ENCODE peak calls at places on chromosomes 16 and 17, in ten cellular contexts. H is transverse colon, P is erythroblast, Z is stomach, I is A549, T is H1, X is lower leg skin, W is breast epithelium, C is body of pancreas, G is GM12891. V is an unnamed sample.

GRCh38 chr16:59114790-59115189 is 380.7 kb upstream of the GOT2 start:
- DNase-seq in H (no peak), P (no peak), Z (no peak), I (peak), T (no peak), X (no peak), W (no peak), C (no peak), G (no peak), V (no peak)

GRCh38 chr16:88764913-88765349 is 20.1 kb downstream of the PIEZO1 start:
- DNase-seq in H (no peak), P (no peak), Z (no peak), I (no peak), T (no peak), X (no peak), W (peak), C (peak), G (no peak), V (no peak)

GRCh38 chr16:10751291-10751697 is 7.7 kb downstream of the NUBP1 start:
- DNase-seq in H (no peak), P (no peak), Z (no peak), I (no peak), T (no peak), X (no peak), W (no peak), C (no peak), G (no peak), V (no peak)

GRCh38 chr17:41784207-41784744 is 2.2 kb downstream of the JUP start:
- DNase-seq in H (peak), P (peak), Z (peak), I (peak), T (no peak), X (no peak), W (peak), C (peak), G (no peak), V (peak)

GRCh38 chr16:50067290-50067853 is 1.6 kb downstream of the HEATR3 start:
- DNase-seq in H (no peak), P (peak), Z (no peak), I (peak), T (no peak), X (no peak), W (no peak), C (peak), G (peak), V (no peak)

GRCh38 chr16:1277945-1278282 is 22.0 kb downstream of the TPSD1 start:
- DNase-seq in H (no peak), P (no peak), Z (no peak), I (no peak), T (no peak), X (no peak), W (no peak), C (no peak), G (no peak), V (no peak)

GRCh38 chr16:28596840-28597691 is at the start of gene SULT1A2:
- DNase-seq in H (peak), P (no peak), Z (peak), I (no peak), T (no peak), X (no peak), W (peak), C (peak), G (no peak), V (no peak)

GRCh38 chr17:81179861-81180260 is 13.8 kb upstream of the AATK start:
- DNase-seq in H (no peak), P (no peak), Z (no peak), I (no peak), T (no peak), X (no peak), W (no peak), C (no peak), G (no peak), V (no peak)

GRCh38 chr17:18259621-18260331 is 686 bp upstream of the MIEF2 start:
- DNase-seq in H (no peak), P (no peak), Z (no peak), I (peak), T (no peak), X (no peak), W (no peak), C (no peak), G (no peak), V (no peak)

GRCh38 chr17:19270951-19271611 is 33.9 kb downstream of the EPN2 start:
- DNase-seq in H (no peak), P (peak), Z (no peak), I (no peak), T (no peak), X (no peak), W (no peak), C (no peak), G (no peak), V (peak)

GRCh38 chr17:82613283-82614094 is 34.8 kb downstream of the WDR45B start:
- DNase-seq in H (no peak), P (no peak), Z (no peak), I (no peak), T (no peak), X (no peak), W (no peak), C (no peak), G (no peak), V (peak)

GRCh38 chr17:7383742-7384488 is 3.0 kb downstream of the TNK1 start:
- DNase-seq in H (peak), P (peak), Z (peak), I (no peak), T (no peak), X (no peak), W (no peak), C (no peak), G (peak), V (no peak)

GRCh38 chr16:5581963-5582362 is 484.4 kb upstream of the EEF2KMT start:
- DNase-seq in H (no peak), P (no peak), Z (no peak), I (no peak), T (no peak), X (no peak), W (no peak), C (no peak), G (no peak), V (no peak)

GRCh38 chr17:39756376-39757079 is 18.8 kb downstream of the GRB7 start:
- DNase-seq in H (no peak), P (no peak), Z (no peak), I (no peak), T (no peak), X (peak), W (no peak), C (no peak), G (no peak), V (no peak)

GRCh38 chr16:86914850-86915717 is 336.7 kb downstream of the FOXL1 start:
- DNase-seq in H (no peak), P (no peak), Z (no peak), I (no peak), T (no peak), X (no peak), W (no peak), C (no peak), G (no peak), V (no peak)

GRCh38 chr16:53429221-53429943 is 4.9 kb upstream of the RBL2 start:
- DNase-seq in H (no peak), P (peak), Z (no peak), I (no peak), T (no peak), X (no peak), W (no peak), C (peak), G (no peak), V (no peak)

GRCh38 chr16:89738538-89739317 is 17.4 kb downstream of the ZNF276 start:
- DNase-seq in H (no peak), P (no peak), Z (no peak), I (no peak), T (no peak), X (no peak), W (no peak), C (no peak), G (no peak), V (no peak)

GRCh38 chr17:57774872-57775271 is 29.8 kb upstream of the CCDC182 start:
- DNase-seq in H (no peak), P (no peak), Z (no peak), I (no peak), T (no peak), X (peak), W (no peak), C (no peak), G (no peak), V (no peak)

GRCh38 chr16:4412159-4412558 is 4.2 kb downstream of the CORO7 start:
- DNase-seq in H (no peak), P (no peak), Z (no peak), I (no peak), T (no peak), X (no peak), W (no peak), C (no peak), G (no peak), V (no peak)
- TF ChIP-seq POLR2A in H (no peak), P (no peak), Z (no peak), I (no peak), T (no peak), X (no peak), W (no peak), C (no peak), G (no peak), V (no peak)

GRCh38 chr16:74984670-74985411 is at the start of gene WDR59:
- DNase-seq in H (peak), P (peak), Z (peak), I (peak), T (peak), X (peak), W (peak), C (peak), G (peak), V (peak)
- TF ChIP-seq POLR2A in H (peak), P (peak), Z (no peak), I (peak), T (peak), X (no peak), W (no peak), C (peak), G (no peak), V (no peak)

GRCh38 chr17:76568771-76569170 is 16.9 kb downstream of the ST6GALNAC2 start:
- DNase-seq in H (no peak), P (no peak), Z (no peak), I (no peak), T (no peak), X (no peak), W (no peak), C (no peak), G (no peak), V (no peak)

GRCh38 chr17:76567634-76568432 is 17.8 kb downstream of the ST6GALNAC2 start:
- DNase-seq in H (no peak), P (peak), Z (peak), I (no peak), T (no peak), X (no peak), W (no peak), C (peak), G (no peak), V (no peak)

GRCh38 chr17:76565728-76566612 is 19.7 kb downstream of the ST6GALNAC2 start:
- DNase-seq in H (no peak), P (no peak), Z (no peak), I (no peak), T (no peak), X (no peak), W (no peak), C (no peak), G (no peak), V (peak)

GRCh38 chr17:76566613-76566943 is 19.1 kb downstream of the ST6GALNAC2 start:
- DNase-seq in H (no peak), P (no peak), Z (no peak), I (no peak), T (no peak), X (no peak), W (no peak), C (no peak), G (no peak), V (no peak)

GRCh38 chr17:76566988-76567431 is 18.6 kb downstream of the ST6GALNAC2 start:
- DNase-seq in H (no peak), P (no peak), Z (no peak), I (no peak), T (no peak), X (no peak), W (no peak), C (no peak), G (no peak), V (no peak)
- TF ChIP-seq POLR2A in H (no peak), P (peak), Z (no peak), I (no peak), T (peak), X (no peak), W (no peak), C (no peak), G (no peak), V (no peak)

GRCh38 chr17:77320501-77321256 is 179.9 kb downstream of the SEC14L1 start:
- DNase-seq in H (peak), P (peak), Z (no peak), I (peak), T (no peak), X (peak), W (peak), C (no peak), G (no peak), V (peak)

GRCh38 chr17:77322284-77322533 is 181.4 kb downstream of the SEC14L1 start:
- DNase-seq in H (no peak), P (no peak), Z (no peak), I (no peak), T (no peak), X (no peak), W (no peak), C (no peak), G (no peak), V (no peak)

GRCh38 chr17:77323413-77324171 is 182.8 kb downstream of the SEC14L1 start:
- DNase-seq in H (peak), P (no peak), Z (peak), I (peak), T (no peak), X (peak), W (peak), C (no peak), G (no peak), V (peak)

GRCh38 chr17:77324227-77324626 is 183.5 kb downstream of the SEC14L1 start:
- DNase-seq in H (no peak), P (no peak), Z (peak), I (no peak), T (no peak), X (peak), W (peak), C (no peak), G (no peak), V (no peak)

GRCh38 chr17:77322534-77323412 is 182.0 kb downstream of the SEC14L1 start:
- DNase-seq in H (peak), P (no peak), Z (peak), I (peak), T (no peak), X (peak), W (peak), C (peak), G (no peak), V (peak)
- TF ChIP-seq POLR2A in H (no peak), P (no peak), Z (no peak), I (peak), T (no peak), X (no peak), W (no peak), C (peak), G (no peak), V (no peak)

GRCh38 chr17:3754458-3755334 is 31.0 kb downstream of the HASPIN start:
- DNase-seq in H (peak), P (peak), Z (peak), I (peak), T (peak), X (peak), W (peak), C (peak), G (peak), V (no peak)
- TF ChIP-seq POLR2A in H (peak), P (no peak), Z (no peak), I (no peak), T (peak), X (no peak), W (no peak), C (peak), G (no peak), V (no peak)

DNA sequence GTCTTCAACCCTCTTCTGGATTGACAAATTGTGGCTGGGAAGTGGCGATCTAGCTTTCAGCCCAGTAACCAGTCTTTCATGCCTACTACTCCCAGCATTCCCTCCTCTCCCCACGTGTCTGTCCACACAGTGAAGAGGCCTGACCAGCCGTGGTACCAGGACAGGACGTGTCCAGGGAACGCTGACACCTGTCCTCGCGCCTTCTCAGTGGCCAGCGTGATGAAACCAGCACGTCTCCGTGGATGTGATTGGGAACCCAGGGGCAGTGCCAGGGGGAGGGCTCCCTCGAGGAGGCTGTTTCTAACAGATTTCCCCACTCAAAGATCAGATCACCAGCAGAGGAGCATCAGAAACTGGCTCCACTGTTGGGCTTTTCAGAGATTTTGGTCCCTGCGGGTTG is 69.1 kb downstream of the RPA1 start:
- DNase-seq in H (no peak), P (no peak), Z (no peak), I (no peak), T (no peak), X (no peak), W (no peak), C (no peak), G (no peak), V (no peak)
- TF ChIP-seq POLR2A in H (no peak), P (no peak), Z (no peak), I (no peak), T (no peak), X (no peak), W (no peak), C (no peak), G (no peak), V (no peak)

GRCh38 chr17:1197781-1198490 is 18.2 kb upstream of the ABR start:
- DNase-seq in H (peak), P (no peak), Z (peak), I (no peak), T (no peak), X (peak), W (no peak), C (peak), G (peak), V (peak)
- TF ChIP-seq POLR2A in H (no peak), P (no peak), Z (no peak), I (no peak), T (no peak), X (no peak), W (no peak), C (no peak), G (no peak), V (no peak)

GRCh38 chr16:74998481-74999207 is at the start of gene ZNRF1:
- DNase-seq in H (peak), P (peak), Z (peak), I (peak), T (peak), X (peak), W (peak), C (peak), G (peak), V (peak)
- TF ChIP-seq POLR2A in H (no peak), P (no peak), Z (no peak), I (peak), T (peak), X (no peak), W (no peak), C (no peak), G (no peak), V (no peak)

GRCh38 chr17:38739305-38739704 is 8.8 kb downstream of the PCGF2 start:
- DNase-seq in H (no peak), P (no peak), Z (no peak), I (no peak), T (no peak), X (no peak), W (no peak), C (no peak), G (no peak), V (no peak)

GRCh38 chr17:38738686-38739085 is 8.5 kb downstream of the CISD3 start:
- DNase-seq in H (no peak), P (no peak), Z (no peak), I (no peak), T (no peak), X (no peak), W (no peak), C (no peak), G (no peak), V (no peak)

GRCh38 chr17:38740806-38741205 is 7.3 kb downstream of the PCGF2 start:
- DNase-seq in H (no peak), P (no peak), Z (no peak), I (no peak), T (no peak), X (no peak), W (no peak), C (no peak), G (no peak), V (no peak)

GRCh38 chr17:38740016-38740415 is 8.1 kb downstream of the PCGF2 start:
- DNase-seq in H (no peak), P (no peak), Z (no peak), I (no peak), T (no peak), X (no peak), W (no peak), C (no peak), G (no peak), V (no peak)

DNA sequence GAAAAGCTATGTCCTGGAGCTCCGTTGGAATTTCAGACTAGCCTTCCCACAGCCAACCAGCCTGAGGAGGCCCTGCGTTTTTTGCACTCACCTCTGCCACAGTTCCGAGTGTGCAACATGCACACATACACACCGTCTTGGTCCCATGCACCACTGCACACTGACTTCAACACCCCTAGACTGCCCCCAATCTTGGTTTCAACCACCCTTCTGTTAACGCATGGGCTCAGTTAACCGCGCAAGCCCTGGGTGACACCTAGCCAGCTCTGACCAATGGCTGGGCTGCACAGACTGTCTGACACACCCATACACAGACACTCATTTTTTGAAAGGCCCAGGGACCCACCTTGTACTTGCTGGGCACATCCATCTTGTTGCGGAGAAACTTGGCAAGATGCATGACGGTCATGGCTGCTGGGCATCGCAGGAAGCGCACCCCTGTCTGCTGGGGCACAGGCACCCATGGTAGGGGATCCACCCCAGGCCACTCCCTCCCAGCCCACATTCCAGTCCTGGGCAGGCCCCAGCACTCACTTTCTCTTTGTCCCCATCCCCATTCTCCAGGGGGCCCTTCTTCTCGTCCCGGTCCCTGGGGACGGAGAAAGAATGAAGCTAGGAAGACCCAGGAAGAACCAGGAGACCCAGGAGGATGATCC is 8.0 kb downstream of the CISD3 start:
- DNase-seq in H (no peak), P (no peak), Z (no peak), I (no peak), T (no peak), X (no peak), W (no peak), C (no peak), G (peak), V (no peak)
- TF ChIP-seq POLR2A in H (no peak), P (no peak), Z (no peak), I (no peak), T (no peak), X (no peak), W (no peak), C (no peak), G (no peak), V (no peak)

GRCh38 chr17:73360961-73361761 is 49.4 kb upstream of the CDC42EP4 start:
- DNase-seq in H (no peak), P (no peak), Z (no peak), I (no peak), T (no peak), X (no peak), W (no peak), C (no peak), G (no peak), V (no peak)

GRCh38 chr17:73358668-73359067 is 46.9 kb upstream of the CDC42EP4 start:
- DNase-seq in H (no peak), P (no peak), Z (no peak), I (no peak), T (no peak), X (no peak), W (no peak), C (peak), G (no peak), V (peak)

GRCh38 chr17:73359255-73359816 is 47.5 kb upstream of the CDC42EP4 start:
- DNase-seq in H (no peak), P (no peak), Z (no peak), I (no peak), T (no peak), X (no peak), W (no peak), C (no peak), G (no peak), V (no peak)

GRCh38 chr17:73357981-73358380 is 46.2 kb upstream of the CDC42EP4 start:
- DNase-seq in H (no peak), P (no peak), Z (no peak), I (no peak), T (no peak), X (peak), W (no peak), C (no peak), G (no peak), V (no peak)

GRCh38 chr17:73359987-73360410 is 48.2 kb upstream of the CDC42EP4 start:
- DNase-seq in H (peak), P (no peak), Z (peak), I (no peak), T (peak), X (no peak), W (peak), C (peak), G (no peak), V (no peak)
- TF ChIP-seq POLR2A in H (no peak), P (no peak), Z (no peak), I (no peak), T (no peak), X (no peak), W (no peak), C (peak), G (no peak), V (no peak)

V was measured in heart left ventricle.